ENCODE peak calls at places on chromosome 16, in five cellular contexts. One of them, this sample, is unnamed.
A peak's percentile ranks its signal among the peaks of the same experiment; 100 is the strongest.

GRCh38 chr16:51577621-51578303 is 426.7 kb upstream of the SALL1 start:
- DNase-seq in CD4-positive, alpha-beta T cell: no peak
- DNase-seq in T-helper 1 cell: no peak
- DNase-seq in ACHN: peak; percentile 31
- DNase-seq in OCI-LY7: no peak
- DNase-seq in this sample: no peak

GRCh38 chr16:15708096-15708495 is 58.1 kb downstream of the NDE1 start:
- DNase-seq in CD4-positive, alpha-beta T cell: no peak
- DNase-seq in T-helper 1 cell: no peak
- DNase-seq in ACHN: no peak
- DNase-seq in OCI-LY7: no peak
- DNase-seq in this sample: no peak

GRCh38 chr16:84599528-84600202 is 18.2 kb downstream of the COTL1 start:
- DNase-seq in CD4-positive, alpha-beta T cell: no peak
- DNase-seq in T-helper 1 cell: no peak
- DNase-seq in ACHN: no peak
- DNase-seq in OCI-LY7: peak; percentile 71
- DNase-seq in this sample: peak; percentile 67

GRCh38 chr16:13122074-13122473 is 220.7 kb downstream of the SHISA9 start:
- DNase-seq in CD4-positive, alpha-beta T cell: no peak
- DNase-seq in T-helper 1 cell: no peak
- DNase-seq in ACHN: no peak
- DNase-seq in OCI-LY7: no peak
- DNase-seq in this sample: no peak

GRCh38 chr16:56109205-56109604 is 82.1 kb upstream of the GNAO1 start:
- DNase-seq in CD4-positive, alpha-beta T cell: no peak
- DNase-seq in T-helper 1 cell: no peak
- DNase-seq in ACHN: no peak
- DNase-seq in OCI-LY7: no peak
- DNase-seq in this sample: no peak

GRCh38 chr16:19717781-19718623 is at the start of the genes IQCK and KNOP1:
- DNase-seq in CD4-positive, alpha-beta T cell: peak; percentile 76
- DNase-seq in T-helper 1 cell: peak; percentile 82
- DNase-seq in ACHN: peak; percentile 95
- DNase-seq in OCI-LY7: peak; percentile 92
- DNase-seq in this sample: peak; percentile 98

GRCh38 chr16:12775689-12776236 is 27.9 kb downstream of the CPPED1 start:
- DNase-seq in CD4-positive, alpha-beta T cell: no peak
- DNase-seq in T-helper 1 cell: no peak
- DNase-seq in ACHN: no peak
- DNase-seq in OCI-LY7: no peak
- DNase-seq in this sample: no peak

GRCh38 chr16:50924759-50925545 is 183.1 kb downstream of the CYLD start:
- DNase-seq in CD4-positive, alpha-beta T cell: no peak
- DNase-seq in T-helper 1 cell: no peak
- DNase-seq in ACHN: no peak
- DNase-seq in OCI-LY7: no peak
- DNase-seq in this sample: no peak

GRCh38 chr16:83720981-83721380 is 86.8 kb upstream of the HSBP1 start:
- DNase-seq in CD4-positive, alpha-beta T cell: no peak
- DNase-seq in T-helper 1 cell: no peak
- DNase-seq in ACHN: no peak
- DNase-seq in OCI-LY7: no peak
- DNase-seq in this sample: no peak

GRCh38 chr16:79823644-79824043 is 223.1 kb upstream of the MAF start:
- DNase-seq in CD4-positive, alpha-beta T cell: no peak
- DNase-seq in T-helper 1 cell: no peak
- DNase-seq in ACHN: no peak
- DNase-seq in OCI-LY7: no peak
- DNase-seq in this sample: no peak

This sample was measured in AG20443.